ENCODE peak calls at places on chromosomes 4 and X, in seven cellular contexts. Q, R, U, K, L, I and A are unnamed samples.

GRCh38 chr4:141788169-141788915 is 152.0 kb downstream of the IL15 start:
- DNase-seq in Q (no peak), R (no peak), U (no peak), K (no peak), L (no peak), I (no peak), A (no peak)

GRCh38 chr4:1234296-1234695 is 14.6 kb downstream of the CTBP1 start:
- DNase-seq in Q (peak; percentile 80), R (no peak), U (no peak), K (no peak), L (no peak), I (no peak), A (no peak)

GRCh38 chrX:16725067-16725466 is 5.7 kb downstream of the SYAP1 start:
- DNase-seq in Q (peak; percentile 8), R (no peak), U (no peak), K (no peak), L (no peak), I (no peak), A (no peak)

GRCh38 chr4:74109894-74110605 is 11.1 kb upstream of the CXCL2 start:
- DNase-seq in Q (no peak), R (no peak), U (no peak), K (no peak), L (no peak), I (no peak), A (no peak)

GRCh38 chrX:44828008-44828605 is 15.7 kb upstream of the DUSP21 start:
- DNase-seq in Q (no peak), R (no peak), U (no peak), K (no peak), L (no peak), I (no peak), A (no peak)

GRCh38 chr4:150381026-150381425 is 200.9 kb upstream of the MAB21L2 start:
- DNase-seq in Q (no peak), R (no peak), U (no peak), K (no peak), L (no peak), I (no peak), A (no peak)

GRCh38 chr4:15691346-15692140 is 9.9 kb downstream of the FAM200B start:
- DNase-seq in Q (no peak), R (no peak), U (no peak), K (peak; percentile 14), L (no peak), I (no peak), A (no peak)

GRCh38 chr4:130524057-130524456 is 1428.1 kb downstream of the C4orf33 start:
- DNase-seq in Q (no peak), R (no peak), U (no peak), K (no peak), L (no peak), I (no peak), A (no peak)

GRCh38 chrX:50736651-50737050 is 77.3 kb downstream of the SHROOM4 start:
- DNase-seq in Q (no peak), R (no peak), U (no peak), K (no peak), L (no peak), I (no peak), A (no peak)

GRCh38 chr4:88963817-88964216 is 93.2 kb downstream of the FAM13A start:
- DNase-seq in Q (no peak), R (no peak), U (no peak), K (no peak), L (no peak), I (no peak), A (no peak)

GRCh38 chrX:3820170-3820569 is 106.7 kb upstream of the PRKX start:
- DNase-seq in Q (no peak), R (no peak), U (no peak), K (no peak), L (no peak), I (no peak), A (no peak)

DNA sequence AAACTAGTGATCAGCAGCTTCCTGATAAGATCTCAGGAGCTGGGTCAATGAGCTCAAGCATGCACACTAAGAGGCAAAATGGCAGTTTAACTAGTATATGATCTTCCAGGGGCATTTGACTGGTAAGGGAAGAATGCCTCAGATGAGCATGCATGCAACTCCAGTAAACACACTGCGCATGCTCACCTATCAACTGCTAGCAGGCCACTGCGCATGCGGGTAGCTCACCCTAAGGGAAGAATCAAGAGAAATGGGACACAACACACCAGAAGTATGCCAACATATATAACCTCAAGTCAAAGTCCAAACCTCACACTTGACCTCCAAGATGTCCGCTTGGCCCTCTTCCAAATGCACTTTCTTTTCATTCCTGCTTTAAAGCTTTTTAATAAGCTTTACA is 1004.0 kb downstream of the ADGRL3 start:
- DNase-seq in Q (no peak), R (no peak), U (no peak), K (no peak), L (no peak), I (no peak), A (no peak)
- H3K27ac ChIP-seq in Q (no peak overlapping the region), R (no peak overlapping the region), U (no peak overlapping the region), K (no peak overlapping the region), L (no peak overlapping the region), I (no peak overlapping the region), A (no peak overlapping the region)

GRCh38 chr4:110216079-110216478 is 17.7 kb upstream of the ELOVL6 start:
- DNase-seq in Q (no peak), R (no peak), U (no peak), K (no peak), L (no peak), I (no peak), A (no peak)
- H3K4me3 ChIP-seq in Q (no peak overlapping the region), R (no peak overlapping the region), U (no peak overlapping the region), K (no peak overlapping the region), L (no peak overlapping the region), I (no peak overlapping the region), A (no peak overlapping the region)

GRCh38 chrX:48785156-48785524 is 1.2 kb upstream of the GATA1 start:
- DNase-seq in Q (no peak), R (no peak), U (no peak), K (no peak), L (no peak), I (no peak), A (no peak)

GRCh38 chrX:48782795-48783194 is 3.6 kb upstream of the GATA1 start:
- DNase-seq in Q (no peak), R (no peak), U (no peak), K (no peak), L (no peak), I (no peak), A (no peak)

GRCh38 chrX:48781705-48782104 is 4.7 kb upstream of the GATA1 start:
- DNase-seq in Q (no peak), R (no peak), U (no peak), K (no peak), L (no peak), I (no peak), A (no peak)

GRCh38 chrX:48776818-48777439 is 9.5 kb upstream of the GATA1 start:
- DNase-seq in Q (no peak), R (no peak), U (no peak), K (no peak), L (no peak), I (no peak), A (no peak)

DNA sequence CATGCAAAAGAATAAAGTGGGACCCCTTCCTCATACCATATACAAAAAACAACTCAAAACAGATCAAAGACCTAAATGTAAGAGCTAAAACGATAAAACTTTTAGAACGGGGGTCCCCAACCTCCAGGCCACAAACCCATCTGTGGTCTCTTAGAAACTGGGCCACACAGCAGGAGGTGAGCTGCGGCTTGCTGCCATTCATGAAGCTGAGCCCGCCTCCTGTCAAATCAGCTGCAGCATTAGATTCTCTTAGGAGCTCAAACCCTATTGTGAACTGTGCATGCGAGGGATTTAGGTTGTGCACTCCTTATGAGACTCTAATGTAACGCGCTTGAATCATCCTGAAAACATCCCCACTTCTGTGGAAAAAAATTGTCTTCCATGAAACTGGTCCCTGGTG is 7.0 kb upstream of the GATA1 start:
- DNase-seq in Q (no peak), R (no peak), U (no peak), K (no peak), L (no peak), I (no peak), A (no peak)
- TF ChIP-seq EP300 in Q (no peak), R (no peak), U (no peak), K (no peak), L (no peak), I (no peak), A (no peak)

GRCh38 chr4:145734051-145734450 is 54.1 kb downstream of the C4orf51 start:
- DNase-seq in Q (no peak), R (no peak), U (no peak), K (no peak), L (no peak), I (no peak), A (no peak)

GRCh38 chr4:145732001-145732400 is 52.1 kb downstream of the C4orf51 start:
- DNase-seq in Q (no peak), R (no peak), U (no peak), K (no peak), L (no peak), I (no peak), A (no peak)

GRCh38 chr4:145731026-145731425 is 51.1 kb downstream of the C4orf51 start:
- DNase-seq in Q (no peak), R (no peak), U (no peak), K (peak; percentile 77), L (no peak), I (peak; percentile 60), A (no peak)

GRCh38 chr4:145732895-145733880 is 53.2 kb downstream of the C4orf51 start:
- DNase-seq in Q (peak; percentile 98), R (peak; percentile 95), U (peak; percentile 92), K (peak; percentile 53), L (peak; percentile 98), I (peak; percentile 95), A (peak; percentile 81)

GRCh38 chr4:145732416-145732815 is 52.5 kb downstream of the C4orf51 start:
- DNase-seq in Q (no peak), R (no peak), U (no peak), K (no peak), L (no peak), I (peak; percentile 14), A (no peak)
- H3K27ac ChIP-seq in Q (peak overlapping the region; percentile 99), R (peak overlapping the region; percentile 97), U (peak overlapping the region; percentile 97), K (no peak overlapping the region), L (peak overlapping the region; percentile 99), I (peak overlapping the region; percentile 93), A (peak overlapping the region; percentile 99)

DNA sequence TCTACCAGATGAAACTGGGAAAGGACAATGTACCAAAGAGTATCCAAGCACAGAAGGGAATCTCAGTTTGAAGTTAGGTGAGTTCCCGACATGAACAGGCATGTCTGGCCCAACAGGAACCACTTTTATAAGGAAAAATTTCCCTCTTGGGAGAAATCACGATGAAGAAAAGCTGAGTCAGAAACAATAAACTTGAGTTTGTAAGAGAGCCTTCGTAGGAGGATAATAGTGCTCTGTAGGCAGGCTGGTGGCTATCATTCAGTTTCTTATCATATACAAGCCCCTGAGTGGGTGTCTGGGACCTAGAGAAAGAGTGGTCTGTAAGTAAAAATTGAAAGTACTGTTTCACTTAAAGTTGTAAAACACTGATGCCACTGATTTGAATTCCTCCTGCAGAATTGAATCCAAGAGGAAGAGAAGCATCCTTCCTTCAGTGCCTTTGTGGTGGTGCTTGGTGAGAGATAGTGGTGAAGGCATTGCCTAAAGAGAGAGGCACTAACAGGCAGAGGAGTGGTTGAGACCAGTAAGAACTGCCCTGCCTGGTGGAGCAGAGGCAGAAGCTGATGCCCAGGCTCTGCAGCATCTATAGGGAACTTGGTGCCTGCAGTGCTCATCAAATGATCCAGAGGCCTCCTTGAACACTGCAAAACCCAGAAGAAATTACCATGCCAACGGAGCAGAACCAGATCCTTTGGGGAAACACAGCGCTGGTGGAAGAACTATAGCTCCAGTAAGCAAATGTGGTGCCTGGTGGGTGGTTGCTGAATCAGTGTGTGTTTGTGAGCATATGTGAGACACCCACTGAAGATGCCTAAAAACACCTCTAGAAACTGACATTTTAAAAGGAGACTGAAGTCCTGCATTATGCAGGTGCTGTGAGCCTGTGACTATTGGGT is 31.7 kb upstream of the METAP1 start:
- DNase-seq in Q (no peak), R (no peak), U (no peak), K (no peak), L (no peak), I (no peak), A (no peak)
- H3K4me3 ChIP-seq in Q (no peak overlapping the region), R (no peak overlapping the region), U (no peak overlapping the region), K (no peak overlapping the region), L (no peak overlapping the region), I (no peak overlapping the region), A (no peak overlapping the region)